ENCODE peak calls at places on chromosomes 4 and X, in four cellular contexts. One of them, this sample, is unnamed.

GRCh38 chr4:16597829-16598228 is 300.6 kb downstream of the LDB2 start:
- DNase-seq in right lobe of liver: no peak
- DNase-seq in OCI-M1: no peak
- DNase-seq in HT1080: peak; percentile 68
- DNase-seq in this sample: no peak

GRCh38 chrX:135890087-135890585 is 3.1 kb downstream of the CT45A10 start:
- DNase-seq in right lobe of liver: peak; percentile 34
- DNase-seq in OCI-M1: no peak
- DNase-seq in HT1080: no peak
- DNase-seq in this sample: no peak

GRCh38 chr4:12674184-12674583 is 810.0 kb downstream of the RAB28 start:
- DNase-seq in right lobe of liver: no peak
- DNase-seq in OCI-M1: peak; percentile 66
- DNase-seq in HT1080: no peak
- DNase-seq in this sample: no peak

GRCh38 chrX:8037593-8038348 is 110.6 kb upstream of the PNPLA4 start:
- DNase-seq in right lobe of liver: no peak
- DNase-seq in OCI-M1: peak; percentile 60
- DNase-seq in HT1080: no peak
- DNase-seq in this sample: no peak

GRCh38 chr4:140602714-140603113 is 34.0 kb upstream of the UCP1 start:
- DNase-seq in right lobe of liver: no peak
- DNase-seq in OCI-M1: no peak
- DNase-seq in HT1080: no peak
- DNase-seq in this sample: no peak

GRCh38 chrX:16807976-16808542 is 21.8 kb downstream of the TXLNG start:
- DNase-seq in right lobe of liver: no peak
- DNase-seq in OCI-M1: peak; percentile 63
- DNase-seq in HT1080: peak; percentile 13
- DNase-seq in this sample: peak; percentile 22

GRCh38 chrX:97790850-97791249 is 907.1 kb downstream of the RPA4 start:
- DNase-seq in right lobe of liver: no peak
- DNase-seq in OCI-M1: peak; percentile 65
- DNase-seq in HT1080: peak; percentile 32
- DNase-seq in this sample: peak; percentile 65

GRCh38 chr4:159048166-159048886 is 54.6 kb upstream of the RAPGEF2 start:
- DNase-seq in right lobe of liver: peak; percentile 82
- DNase-seq in OCI-M1: no peak
- DNase-seq in HT1080: no peak
- DNase-seq in this sample: no peak

GRCh38 chr4:148847544-148847943 is 405.3 kb upstream of the NR3C2 start:
- DNase-seq in right lobe of liver: no peak
- DNase-seq in OCI-M1: no peak
- DNase-seq in HT1080: no peak
- DNase-seq in this sample: no peak

GRCh38 chr4:153639556-153640475 is 44.3 kb upstream of the TLR2 start:
- DNase-seq in right lobe of liver: no peak
- DNase-seq in OCI-M1: no peak
- DNase-seq in HT1080: no peak
- DNase-seq in this sample: no peak

GRCh38 chr4:89469512-89469911 is 161.9 kb upstream of the GPRIN3 start:
- DNase-seq in right lobe of liver: no peak
- DNase-seq in OCI-M1: peak; percentile 54
- DNase-seq in HT1080: no peak
- DNase-seq in this sample: no peak

GRCh38 chr4:174222266-174222872 is 61.1 kb downstream of the FBXO8 start:
- DNase-seq in right lobe of liver: no peak
- DNase-seq in OCI-M1: peak; percentile 76
- DNase-seq in HT1080: peak; percentile 28
- DNase-seq in this sample: peak; percentile 52

GRCh38 chr4:48033825-48034413 is 17.3 kb downstream of the NIPAL1 start:
- DNase-seq in right lobe of liver: no peak
- DNase-seq in OCI-M1: peak; percentile 65
- DNase-seq in HT1080: no peak
- DNase-seq in this sample: peak; percentile 59

GRCh38 chrX:129876734-129877395 is 29.1 kb upstream of the UTP14A start:
- DNase-seq in right lobe of liver: no peak
- DNase-seq in OCI-M1: no peak
- DNase-seq in HT1080: peak; percentile 68
- DNase-seq in this sample: no peak